ENCODE peak calls at places on chromosomes 1 and 21, in eight cellular contexts. One of them, this sample, is unnamed.
A peak's percentile ranks its signal among the peaks of the same experiment; 100 is the strongest.

GRCh38 chr1:77265180-77265579 is 16.6 kb upstream of the AK5 start:
- DNase-seq in bronchial epithelial cell: no peak
- DNase-seq in HFF-Myc: no peak
- DNase-seq in spleen: no peak
- DNase-seq in AG09309: no peak
- DNase-seq in mammary epithelial cell: no peak
- DNase-seq in brain microvascular endothelial cell: no peak
- DNase-seq in astrocyte of the spinal cord: no peak
- DNase-seq in this sample: no peak

GRCh38 chr1:67853704-67854103 is 20.4 kb upstream of the GNG12 start:
- DNase-seq in bronchial epithelial cell: peak; percentile 58
- DNase-seq in HFF-Myc: peak; percentile 64
- DNase-seq in brain microvascular endothelial cell: peak; percentile 95
- DNase-seq in AG09309: peak; percentile 57
- DNase-seq in spleen: no peak
- DNase-seq in mammary epithelial cell: peak; percentile 62
- DNase-seq in astrocyte of the spinal cord: peak; percentile 92
- DNase-seq in this sample: peak; percentile 97

GRCh38 chr1:170678196-170678595 is 14.3 kb downstream of the PRRX1 start:
- DNase-seq in astrocyte of the spinal cord: no peak
- DNase-seq in brain microvascular endothelial cell: no peak
- DNase-seq in mammary epithelial cell: no peak
- DNase-seq in AG09309: peak; percentile 76
- DNase-seq in HFF-Myc: no peak
- DNase-seq in spleen: no peak
- DNase-seq in bronchial epithelial cell: no peak
- DNase-seq in this sample: no peak

GRCh38 chr1:208041505-208041904 is 130.6 kb upstream of the CD34 start:
- DNase-seq in HFF-Myc: no peak
- DNase-seq in mammary epithelial cell: no peak
- DNase-seq in spleen: peak; percentile 37
- DNase-seq in astrocyte of the spinal cord: no peak
- DNase-seq in bronchial epithelial cell: no peak
- DNase-seq in brain microvascular endothelial cell: no peak
- DNase-seq in AG09309: no peak
- DNase-seq in this sample: no peak

GRCh38 chr1:177585492-177586220 is 384.2 kb downstream of the SEC16B start:
- DNase-seq in spleen: no peak
- DNase-seq in mammary epithelial cell: peak; percentile 97
- DNase-seq in brain microvascular endothelial cell: no peak
- DNase-seq in AG09309: no peak
- DNase-seq in bronchial epithelial cell: peak; percentile 96
- DNase-seq in HFF-Myc: no peak
- DNase-seq in astrocyte of the spinal cord: peak; percentile 5
- DNase-seq in this sample: no peak

GRCh38 chr1:27961646-27962221 is 2.0 kb downstream of the XKR8 start:
- DNase-seq in astrocyte of the spinal cord: no peak
- DNase-seq in AG09309: no peak
- DNase-seq in spleen: no peak
- DNase-seq in mammary epithelial cell: no peak
- DNase-seq in HFF-Myc: no peak
- DNase-seq in bronchial epithelial cell: no peak
- DNase-seq in brain microvascular endothelial cell: no peak
- DNase-seq in this sample: peak; percentile 11

GRCh38 chr1:240399381-240399780 is 212.6 kb downstream of the GREM2 start:
- DNase-seq in HFF-Myc: peak; percentile 39
- DNase-seq in brain microvascular endothelial cell: peak; percentile 96
- DNase-seq in AG09309: peak; percentile 87
- DNase-seq in astrocyte of the spinal cord: peak; percentile 94
- DNase-seq in mammary epithelial cell: no peak
- DNase-seq in bronchial epithelial cell: peak; percentile 77
- DNase-seq in spleen: no peak
- DNase-seq in this sample: peak; percentile 86

GRCh38 chr1:204846546-204846945 is 24.1 kb upstream of the NFASC start:
- DNase-seq in AG09309: no peak
- DNase-seq in astrocyte of the spinal cord: no peak
- DNase-seq in bronchial epithelial cell: no peak
- DNase-seq in mammary epithelial cell: no peak
- DNase-seq in HFF-Myc: no peak
- DNase-seq in spleen: no peak
- DNase-seq in brain microvascular endothelial cell: no peak
- DNase-seq in this sample: no peak

GRCh38 chr1:191888996-191889622 is 269.2 kb upstream of the RGS18 start:
- DNase-seq in bronchial epithelial cell: no peak
- DNase-seq in HFF-Myc: no peak
- DNase-seq in AG09309: no peak
- DNase-seq in brain microvascular endothelial cell: no peak
- DNase-seq in mammary epithelial cell: no peak
- DNase-seq in astrocyte of the spinal cord: no peak
- DNase-seq in spleen: no peak
- DNase-seq in this sample: no peak

GRCh38 chr1:55724551-55725325 is 509.6 kb upstream of the USP24 start:
- DNase-seq in mammary epithelial cell: no peak
- DNase-seq in spleen: no peak
- DNase-seq in HFF-Myc: no peak
- DNase-seq in bronchial epithelial cell: peak; percentile 33
- DNase-seq in astrocyte of the spinal cord: peak; percentile 81
- DNase-seq in AG09309: peak; percentile 94
- DNase-seq in brain microvascular endothelial cell: peak; percentile 66
- DNase-seq in this sample: peak; percentile 91

GRCh38 chr1:203675596-203676347 is 49.1 kb downstream of the ATP2B4 start:
- DNase-seq in astrocyte of the spinal cord: no peak
- DNase-seq in spleen: no peak
- DNase-seq in mammary epithelial cell: no peak
- DNase-seq in bronchial epithelial cell: no peak
- DNase-seq in AG09309: no peak
- DNase-seq in brain microvascular endothelial cell: no peak
- DNase-seq in HFF-Myc: no peak
- DNase-seq in this sample: no peak

GRCh38 chr1:156214024-156214748 is 1.4 kb downstream of the PMF1 start:
- DNase-seq in brain microvascular endothelial cell: peak; percentile 55
- DNase-seq in AG09309: no peak
- DNase-seq in spleen: no peak
- DNase-seq in HFF-Myc: no peak
- DNase-seq in bronchial epithelial cell: peak; percentile 83
- DNase-seq in mammary epithelial cell: peak; percentile 89
- DNase-seq in astrocyte of the spinal cord: peak; percentile 15
- DNase-seq in this sample: peak; percentile 13

GRCh38 chr1:15975358-15975804 is 520 bp downstream of the ZBTB17 start:
- DNase-seq in astrocyte of the spinal cord: peak; percentile 36
- DNase-seq in HFF-Myc: no peak
- DNase-seq in spleen: peak; percentile 92
- DNase-seq in brain microvascular endothelial cell: peak; percentile 43
- DNase-seq in bronchial epithelial cell: peak; percentile 31
- DNase-seq in AG09309: no peak
- DNase-seq in mammary epithelial cell: peak; percentile 63
- DNase-seq in this sample: peak; percentile 56

GRCh38 chr1:15750924-15751323 is 7.7 kb upstream of the FBLIM1 start:
- DNase-seq in brain microvascular endothelial cell: no peak
- DNase-seq in mammary epithelial cell: no peak
- DNase-seq in astrocyte of the spinal cord: no peak
- DNase-seq in HFF-Myc: no peak
- DNase-seq in AG09309: no peak
- DNase-seq in bronchial epithelial cell: no peak
- DNase-seq in spleen: no peak
- DNase-seq in this sample: no peak

GRCh38 chr1:187958207-187958606 is 1129.5 kb downstream of the PLA2G4A start:
- DNase-seq in bronchial epithelial cell: no peak
- DNase-seq in AG09309: no peak
- DNase-seq in HFF-Myc: no peak
- DNase-seq in mammary epithelial cell: no peak
- DNase-seq in astrocyte of the spinal cord: no peak
- DNase-seq in spleen: no peak
- DNase-seq in brain microvascular endothelial cell: no peak
- DNase-seq in this sample: no peak

GRCh38 chr1:24470607-24471006 is 32.0 kb upstream of the RCAN3 start:
- DNase-seq in AG09309: no peak
- DNase-seq in astrocyte of the spinal cord: no peak
- DNase-seq in HFF-Myc: no peak
- DNase-seq in spleen: no peak
- DNase-seq in brain microvascular endothelial cell: no peak
- DNase-seq in mammary epithelial cell: no peak
- DNase-seq in bronchial epithelial cell: no peak
- DNase-seq in this sample: no peak

GRCh38 chr1:23553896-23554480 is 5.3 kb downstream of the ID3 start:
- DNase-seq in HFF-Myc: no peak
- DNase-seq in AG09309: no peak
- DNase-seq in bronchial epithelial cell: no peak
- DNase-seq in mammary epithelial cell: no peak
- DNase-seq in spleen: no peak
- DNase-seq in brain microvascular endothelial cell: no peak
- DNase-seq in astrocyte of the spinal cord: no peak
- DNase-seq in this sample: no peak

GRCh38 chr1:215932558-215932957 is 365.5 kb downstream of the KCTD3 start:
- DNase-seq in mammary epithelial cell: no peak
- DNase-seq in spleen: no peak
- DNase-seq in bronchial epithelial cell: no peak
- DNase-seq in AG09309: no peak
- DNase-seq in HFF-Myc: no peak
- DNase-seq in brain microvascular endothelial cell: no peak
- DNase-seq in astrocyte of the spinal cord: no peak
- DNase-seq in this sample: no peak

GRCh38 chr1:113118266-113118665 is 45.3 kb downstream of the LRIG2 start:
- DNase-seq in HFF-Myc: no peak
- DNase-seq in bronchial epithelial cell: peak; percentile 31
- DNase-seq in brain microvascular endothelial cell: no peak
- DNase-seq in AG09309: no peak
- DNase-seq in astrocyte of the spinal cord: no peak
- DNase-seq in spleen: no peak
- DNase-seq in mammary epithelial cell: peak; percentile 8
- DNase-seq in this sample: no peak

GRCh38 chr1:999797-1000356 is at the start of gene HES4:
- DNase-seq in astrocyte of the spinal cord: peak; percentile 88
- DNase-seq in brain microvascular endothelial cell: peak; percentile 89
- DNase-seq in HFF-Myc: no peak
- DNase-seq in mammary epithelial cell: peak; percentile 82
- DNase-seq in bronchial epithelial cell: peak; percentile 71
- DNase-seq in AG09309: peak; percentile 56
- DNase-seq in spleen: peak; percentile 87
- DNase-seq in this sample: peak; percentile 95

GRCh38 chr1:150210086-150210485 is 25.8 kb downstream of the ANP32E start:
- DNase-seq in mammary epithelial cell: no peak
- DNase-seq in astrocyte of the spinal cord: no peak
- DNase-seq in AG09309: no peak
- DNase-seq in spleen: no peak
- DNase-seq in brain microvascular endothelial cell: no peak
- DNase-seq in HFF-Myc: no peak
- DNase-seq in bronchial epithelial cell: no peak
- DNase-seq in this sample: no peak

GRCh38 chr21:39575778-39576177 is 37.0 kb upstream of the B3GALT5 start:
- DNase-seq in astrocyte of the spinal cord: peak; percentile 8
- DNase-seq in mammary epithelial cell: peak; percentile 26
- DNase-seq in brain microvascular endothelial cell: no peak
- DNase-seq in bronchial epithelial cell: peak; percentile 60
- DNase-seq in AG09309: no peak
- DNase-seq in spleen: no peak
- DNase-seq in HFF-Myc: no peak
- DNase-seq in this sample: peak; percentile 31

GRCh38 chr1:169395956-169396355 is 28.0 kb downstream of the BLZF1 start:
- DNase-seq in brain microvascular endothelial cell: no peak
- DNase-seq in HFF-Myc: peak; percentile 4
- DNase-seq in astrocyte of the spinal cord: no peak
- DNase-seq in bronchial epithelial cell: peak; percentile 68
- DNase-seq in spleen: no peak
- DNase-seq in mammary epithelial cell: no peak
- DNase-seq in AG09309: no peak
- DNase-seq in this sample: no peak

GRCh38 chr1:86082183-86082582 is 74.4 kb downstream of the COL24A1 start:
- DNase-seq in brain microvascular endothelial cell: no peak
- DNase-seq in HFF-Myc: no peak
- DNase-seq in bronchial epithelial cell: peak; percentile 28
- DNase-seq in AG09309: no peak
- DNase-seq in mammary epithelial cell: no peak
- DNase-seq in spleen: no peak
- DNase-seq in astrocyte of the spinal cord: no peak
- DNase-seq in this sample: peak; percentile 13
- TF ChIP-seq CTCF in brain microvascular endothelial cell: no peak
- TF ChIP-seq CTCF in HFF-Myc: peak; percentile 16
- TF ChIP-seq CTCF in bronchial epithelial cell: no peak
- TF ChIP-seq CTCF in AG09309: peak; percentile 13
- TF ChIP-seq CTCF in mammary epithelial cell: peak; percentile 34
- TF ChIP-seq CTCF in spleen: no peak
- TF ChIP-seq CTCF in astrocyte of the spinal cord: peak; percentile 38
- TF ChIP-seq CTCF in this sample: peak; percentile 27

GRCh38 chr21:42174173-42174572 is 44.8 kb upstream of the ABCG1 start:
- DNase-seq in HFF-Myc: no peak
- DNase-seq in mammary epithelial cell: no peak
- DNase-seq in spleen: no peak
- DNase-seq in astrocyte of the spinal cord: no peak
- DNase-seq in brain microvascular endothelial cell: no peak
- DNase-seq in AG09309: no peak
- DNase-seq in bronchial epithelial cell: no peak
- DNase-seq in this sample: no peak
- H3K4me3 ChIP-seq in HFF-Myc: no peak overlapping the region
- H3K4me3 ChIP-seq in mammary epithelial cell: no peak overlapping the region
- H3K4me3 ChIP-seq in spleen: no peak overlapping the region
- H3K4me3 ChIP-seq in astrocyte of the spinal cord: no peak overlapping the region
- H3K4me3 ChIP-seq in brain microvascular endothelial cell: no peak overlapping the region
- H3K4me3 ChIP-seq in AG09309: no peak overlapping the region
- H3K4me3 ChIP-seq in bronchial epithelial cell: no peak overlapping the region
- H3K4me3 ChIP-seq in this sample: no peak overlapping the region

DNA sequence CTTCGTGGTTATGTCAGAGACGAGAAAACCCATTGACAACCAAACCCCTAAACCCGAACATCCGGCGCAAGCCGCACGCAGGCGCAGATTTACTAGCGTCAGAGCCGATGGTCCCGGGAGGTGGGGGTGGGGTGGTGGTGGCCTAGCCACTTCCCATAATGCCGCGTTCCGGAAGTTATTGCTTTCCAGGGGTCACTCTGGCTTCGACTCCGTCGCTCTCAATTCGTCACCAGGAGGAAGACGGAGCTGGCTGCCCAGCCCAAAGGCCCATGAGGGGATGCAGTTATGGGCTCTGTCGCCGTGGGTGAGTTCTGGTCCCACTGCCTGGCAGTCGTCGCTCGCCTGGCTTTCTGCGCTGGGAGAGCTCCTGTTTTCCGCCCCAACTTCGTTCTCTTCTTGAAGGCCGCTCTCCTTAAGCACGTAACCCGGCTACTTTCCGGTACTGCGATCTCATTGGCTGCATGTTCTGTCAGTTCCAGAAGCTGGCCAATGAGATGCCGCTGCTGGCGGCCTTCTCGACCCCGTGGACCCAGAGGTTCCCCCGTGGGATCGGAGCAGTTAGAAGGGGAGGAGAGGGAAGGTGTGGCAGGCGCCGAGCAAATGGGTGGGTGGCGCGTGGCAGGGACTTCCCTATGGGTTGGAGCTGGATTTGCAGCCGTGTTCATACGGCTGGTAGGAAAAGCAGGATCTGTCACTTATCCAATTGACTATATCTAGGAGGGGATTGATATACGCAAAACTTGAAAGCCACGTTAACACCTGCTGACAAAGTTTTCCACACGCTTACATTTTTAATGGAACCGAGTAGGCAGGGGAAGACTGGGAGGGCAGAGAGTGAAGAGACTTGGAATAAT is at the start of gene USP16:
- DNase-seq in mammary epithelial cell: peak; percentile 100
- DNase-seq in astrocyte of the spinal cord: peak; percentile 100
- DNase-seq in bronchial epithelial cell: peak; percentile 97
- DNase-seq in AG09309: peak; percentile 99
- DNase-seq in spleen: peak; percentile 96
- DNase-seq in HFF-Myc: peak; percentile 97
- DNase-seq in brain microvascular endothelial cell: peak; percentile 99
- DNase-seq in this sample: peak; percentile 100
- TF ChIP-seq CTCF in mammary epithelial cell: no peak
- TF ChIP-seq CTCF in astrocyte of the spinal cord: peak; percentile 9
- TF ChIP-seq CTCF in bronchial epithelial cell: peak; percentile 4
- TF ChIP-seq CTCF in AG09309: peak; percentile 21
- TF ChIP-seq CTCF in spleen: peak; percentile 42
- TF ChIP-seq CTCF in HFF-Myc: no peak
- TF ChIP-seq CTCF in brain microvascular endothelial cell: peak; percentile 37
- TF ChIP-seq CTCF in this sample: peak; percentile 23

GRCh38 chr1:42319871-42320484 is 15.1 kb downstream of the FOXJ3 start:
- DNase-seq in brain microvascular endothelial cell: no peak
- DNase-seq in mammary epithelial cell: no peak
- DNase-seq in AG09309: no peak
- DNase-seq in astrocyte of the spinal cord: no peak
- DNase-seq in HFF-Myc: no peak
- DNase-seq in bronchial epithelial cell: no peak
- DNase-seq in spleen: no peak
- DNase-seq in this sample: no peak
- H3K4me3 ChIP-seq in brain microvascular endothelial cell: no peak overlapping the region
- H3K4me3 ChIP-seq in mammary epithelial cell: no peak overlapping the region
- H3K4me3 ChIP-seq in AG09309: no peak overlapping the region
- H3K4me3 ChIP-seq in astrocyte of the spinal cord: no peak overlapping the region
- H3K4me3 ChIP-seq in HFF-Myc: no peak overlapping the region
- H3K4me3 ChIP-seq in bronchial epithelial cell: no peak overlapping the region
- H3K4me3 ChIP-seq in spleen: no peak overlapping the region
- H3K4me3 ChIP-seq in this sample: no peak overlapping the region